ENCODE peak calls at places on chromosomes 6 and 20, in nine cellular contexts. One of them, this sample, is unnamed.

GRCh38 chr6:16105874-16106273 is 23.0 kb upstream of the MYLIP start:
- DNase-seq in lower leg skin: no peak
- DNase-seq in adrenal gland: no peak
- DNase-seq in RWPE1: no peak
- DNase-seq in activated naive CD4-positive, alpha-beta T cell: no peak
- DNase-seq in IMR-90: peak
- DNase-seq in GM13977: no peak
- DNase-seq in pons: no peak
- DNase-seq in left kidney: no peak
- DNase-seq in this sample: no peak

GRCh38 chr20:2386516-2387179 is 5.9 kb downstream of the TGM6 start:
- DNase-seq in lower leg skin: peak
- DNase-seq in adrenal gland: no peak
- DNase-seq in RWPE1: peak
- DNase-seq in activated naive CD4-positive, alpha-beta T cell: no peak
- DNase-seq in IMR-90: peak
- DNase-seq in GM13977: no peak
- DNase-seq in pons: no peak
- DNase-seq in left kidney: no peak
- DNase-seq in this sample: no peak

GRCh38 chr20:875115-875514 is 41.0 kb downstream of the ANGPT4 start:
- DNase-seq in lower leg skin: no peak
- DNase-seq in adrenal gland: no peak
- DNase-seq in RWPE1: no peak
- DNase-seq in activated naive CD4-positive, alpha-beta T cell: no peak
- DNase-seq in IMR-90: no peak
- DNase-seq in GM13977: no peak
- DNase-seq in pons: no peak
- DNase-seq in left kidney: no peak
- DNase-seq in this sample: no peak

GRCh38 chr20:34536798-34537394 is 20.7 kb downstream of the DYNLRB1 start:
- DNase-seq in lower leg skin: no peak
- DNase-seq in adrenal gland: peak
- DNase-seq in RWPE1: no peak
- DNase-seq in activated naive CD4-positive, alpha-beta T cell: no peak
- DNase-seq in IMR-90: no peak
- DNase-seq in GM13977: no peak
- DNase-seq in pons: no peak
- DNase-seq in left kidney: peak
- DNase-seq in this sample: no peak

GRCh38 chr6:36110863-36111262 is 19.4 kb upstream of the MAPK13 start:
- DNase-seq in lower leg skin: no peak
- DNase-seq in adrenal gland: no peak
- DNase-seq in RWPE1: no peak
- DNase-seq in activated naive CD4-positive, alpha-beta T cell: no peak
- DNase-seq in IMR-90: no peak
- DNase-seq in GM13977: no peak
- DNase-seq in pons: no peak
- DNase-seq in left kidney: no peak
- DNase-seq in this sample: no peak

GRCh38 chr6:45302832-45303231 is 25.3 kb upstream of the RUNX2 start:
- DNase-seq in lower leg skin: no peak
- DNase-seq in adrenal gland: no peak
- DNase-seq in RWPE1: no peak
- DNase-seq in activated naive CD4-positive, alpha-beta T cell: no peak
- DNase-seq in IMR-90: no peak
- DNase-seq in GM13977: no peak
- DNase-seq in pons: no peak
- DNase-seq in left kidney: no peak
- DNase-seq in this sample: no peak

GRCh38 chr6:129114992-129115391 is 232.1 kb downstream of the LAMA2 start:
- DNase-seq in lower leg skin: no peak
- DNase-seq in adrenal gland: no peak
- DNase-seq in RWPE1: no peak
- DNase-seq in activated naive CD4-positive, alpha-beta T cell: no peak
- DNase-seq in IMR-90: no peak
- DNase-seq in GM13977: no peak
- DNase-seq in pons: no peak
- DNase-seq in left kidney: no peak
- DNase-seq in this sample: no peak

GRCh38 chr6:89352329-89353117 is at the start of gene UBE2J1:
- DNase-seq in lower leg skin: peak
- DNase-seq in adrenal gland: peak
- DNase-seq in RWPE1: peak
- DNase-seq in activated naive CD4-positive, alpha-beta T cell: peak
- DNase-seq in IMR-90: peak
- DNase-seq in GM13977: peak
- DNase-seq in pons: peak
- DNase-seq in left kidney: peak
- DNase-seq in this sample: peak

GRCh38 chr20:57990396-57990987 is 238.0 kb downstream of the ANKRD60 start:
- DNase-seq in lower leg skin: no peak
- DNase-seq in adrenal gland: no peak
- DNase-seq in RWPE1: peak
- DNase-seq in activated naive CD4-positive, alpha-beta T cell: no peak
- DNase-seq in IMR-90: no peak
- DNase-seq in GM13977: no peak
- DNase-seq in pons: no peak
- DNase-seq in left kidney: peak
- DNase-seq in this sample: no peak

GRCh38 chr20:21096321-21097043 is 9.7 kb downstream of the LINC00237 start:
- DNase-seq in lower leg skin: no peak
- DNase-seq in adrenal gland: no peak
- DNase-seq in RWPE1: no peak
- DNase-seq in activated naive CD4-positive, alpha-beta T cell: no peak
- DNase-seq in IMR-90: peak
- DNase-seq in GM13977: no peak
- DNase-seq in pons: peak
- DNase-seq in left kidney: peak
- DNase-seq in this sample: no peak

GRCh38 chr20:44832724-44833123 is 22.4 kb upstream of the RIMS4 start:
- DNase-seq in lower leg skin: peak
- DNase-seq in adrenal gland: no peak
- DNase-seq in RWPE1: peak
- DNase-seq in activated naive CD4-positive, alpha-beta T cell: no peak
- DNase-seq in IMR-90: no peak
- DNase-seq in GM13977: no peak
- DNase-seq in pons: peak
- DNase-seq in left kidney: peak
- DNase-seq in this sample: no peak

GRCh38 chr20:47230811-47231256 is 125.7 kb downstream of the ZMYND8 start:
- DNase-seq in lower leg skin: no peak
- DNase-seq in adrenal gland: peak
- DNase-seq in RWPE1: no peak
- DNase-seq in activated naive CD4-positive, alpha-beta T cell: no peak
- DNase-seq in IMR-90: peak
- DNase-seq in GM13977: no peak
- DNase-seq in pons: no peak
- DNase-seq in left kidney: peak
- DNase-seq in this sample: no peak

GRCh38 chr6:31723245-31723979 is at the start of gene MPIG6B:
- DNase-seq in lower leg skin: no peak
- DNase-seq in adrenal gland: no peak
- DNase-seq in RWPE1: no peak
- DNase-seq in activated naive CD4-positive, alpha-beta T cell: no peak
- DNase-seq in IMR-90: no peak
- DNase-seq in GM13977: no peak
- DNase-seq in pons: no peak
- DNase-seq in left kidney: no peak
- DNase-seq in this sample: no peak